ENCODE peak calls at places on chromosomes 13 and 19, in seven cellular contexts. N is esophagus squamous epithelium, U is OCI-LY7, C is ascending aorta, M is cardiac muscle cell, W is mammary epithelial cell, P is thoracic aorta. I is an unnamed sample.

GRCh38 chr13:44884076-44884729 is 105.1 kb downstream of the NUFIP1 start:
- DNase-seq in U (no peak), W (peak), N (no peak), P (no peak), M (no peak), C (no peak), I (no peak)

GRCh38 chr19:46919324-46919723 is 58.5 kb downstream of the ARHGAP35 start:
- DNase-seq in U (no peak), W (peak), C (no peak), M (no peak), P (no peak), N (no peak), I (no peak)

GRCh38 chr13:97266734-97267417 is 44.7 kb downstream of the MBNL2 start:
- DNase-seq in C (no peak), P (no peak), U (no peak), M (no peak), W (no peak), N (no peak), I (no peak)

GRCh38 chr19:56119585-56119978 is 1.5 kb downstream of the ZNF787 start:
- DNase-seq in P (no peak), C (no peak), U (no peak), N (no peak), W (peak), M (no peak), I (no peak)

GRCh38 chr19:17526922-17527321 is 15.5 kb downstream of the PGLS start:
- DNase-seq in P (no peak), M (no peak), W (no peak), C (no peak), U (peak), N (peak), I (peak)

GRCh38 chr13:101916108-101916757 is 463.8 kb downstream of the ITGBL1 start:
- DNase-seq in M (peak), C (no peak), W (peak), P (no peak), U (no peak), N (no peak), I (no peak)

GRCh38 chr13:44221657-44222056 is 152.0 kb upstream of the SERP2 start:
- DNase-seq in U (no peak), P (no peak), M (no peak), W (no peak), N (no peak), C (no peak), I (no peak)

GRCh38 chr19:17831419-17831888 is 10.1 kb upstream of the INSL3 start:
- DNase-seq in C (no peak), W (no peak), M (no peak), N (no peak), P (no peak), U (no peak), I (no peak)

GRCh38 chr13:108835082-108835481 is 205.7 kb downstream of the MYO16 start:
- DNase-seq in U (no peak), M (no peak), P (no peak), C (no peak), W (no peak), N (no peak), I (no peak)

GRCh38 chr13:34128661-34129060 is 310.7 kb downstream of the RFC3 start:
- DNase-seq in M (no peak), C (no peak), P (no peak), U (no peak), W (no peak), N (no peak), I (no peak)

GRCh38 chr13:46521921-46522691 is 30.9 kb upstream of the LRCH1 start:
- DNase-seq in C (no peak), W (no peak), U (no peak), N (no peak), P (no peak), M (no peak), I (no peak)

GRCh38 chr19:18871543-18871942 is 24.4 kb downstream of the CERS1 start:
- DNase-seq in M (no peak), P (no peak), C (no peak), U (no peak), W (no peak), N (no peak), I (no peak)

GRCh38 chr13:111143875-111144540 is 28.9 kb downstream of the ARHGEF7 start:
- DNase-seq in P (no peak), U (no peak), W (no peak), N (no peak), M (no peak), C (no peak), I (no peak)

GRCh38 chr13:48154671-48155070 is 59.8 kb upstream of the MED4 start:
- DNase-seq in N (no peak), W (no peak), U (no peak), C (no peak), P (no peak), M (no peak), I (no peak)

GRCh38 chr19:41705393-41706174 is 2.8 kb upstream of the CEACAM5 start:
- DNase-seq in C (no peak), N (no peak), W (peak), M (no peak), P (no peak), U (peak), I (no peak)

GRCh38 chr19:1882786-1883692 is 2.3 kb downstream of the ABHD17A start:
- DNase-seq in U (no peak), P (no peak), N (no peak), C (no peak), W (no peak), M (no peak), I (no peak)
- H3K4me3 ChIP-seq in U (peak), P (peak), N (peak), C (no peak), W (peak), M (no peak), I (peak)

GRCh38 chr19:48510421-48511268 is 990 bp downstream of the LMTK3 start:
- DNase-seq in P (no peak), M (peak), W (no peak), U (peak), N (no peak), C (no peak), I (peak)
- H3K4me3 ChIP-seq in P (peak), M (peak), W (no peak), U (peak), N (peak), C (peak), I (no peak)

GRCh38 chr13:60162096-60162495 is 1.6 kb downstream of the DIAPH3 start:
- DNase-seq in P (no peak), N (no peak), W (peak), U (no peak), C (no peak), M (no peak), I (no peak)
- H3K4me3 ChIP-seq in P (peak), N (no peak), W (no peak), U (peak), C (no peak), M (peak), I (peak)

GRCh38 chr19:45883881-45884681 is 1.9 kb downstream of the IRF2BP1 start:
- DNase-seq in N (no peak), U (no peak), P (no peak), W (no peak), M (no peak), C (no peak), I (no peak)
- H3K4me3 ChIP-seq in N (no peak), U (peak), P (peak), W (peak), M (no peak), C (peak), I (no peak)

DNA sequence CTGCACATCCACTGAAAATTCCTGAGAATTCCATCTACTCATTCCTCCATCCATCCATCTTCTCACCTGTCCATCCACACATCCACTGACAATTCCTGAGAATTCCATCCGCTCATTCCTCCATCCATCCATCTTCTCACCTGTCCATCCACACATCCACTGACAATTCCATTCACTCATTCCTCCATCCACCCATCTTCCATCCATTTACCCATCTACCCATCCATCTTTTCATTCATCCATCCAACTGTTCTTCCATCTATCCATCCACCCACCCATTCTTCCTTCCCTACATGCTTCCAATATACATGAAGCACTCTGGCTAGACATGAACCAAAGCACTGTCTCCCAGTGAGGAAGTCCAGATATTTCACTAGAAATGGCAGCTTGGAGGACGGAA is 15.6 kb downstream of the TRPM4 start:
- DNase-seq in W (no peak), P (no peak), U (no peak), C (no peak), M (no peak), N (no peak), I (no peak)
- H3K4me3 ChIP-seq in W (no peak), P (no peak), U (no peak), C (no peak), M (no peak), N (no peak), I (no peak)

DNA sequence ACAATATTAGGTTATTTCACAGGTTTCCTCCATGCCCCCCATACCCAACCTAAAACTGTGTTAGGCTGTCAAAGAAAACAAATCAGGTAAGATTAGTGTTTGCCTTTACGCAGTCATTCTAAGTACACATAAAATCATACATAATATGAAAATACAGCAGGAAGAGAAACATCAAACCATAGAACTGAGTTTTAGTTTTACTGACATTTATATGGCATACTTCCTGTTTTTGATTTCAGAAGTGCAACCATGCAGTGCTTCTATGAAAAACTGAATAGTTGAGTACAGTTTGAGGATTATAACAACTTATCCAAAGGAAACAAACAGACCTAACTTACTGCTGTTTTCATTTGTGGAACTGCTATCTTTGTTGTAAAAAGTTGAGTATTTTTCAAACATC is 91.3 kb downstream of the KCNRG start:
- DNase-seq in C (no peak), U (peak), W (no peak), P (no peak), M (no peak), N (no peak), I (peak)
- H3K4me3 ChIP-seq in C (no peak), U (peak), W (no peak), P (no peak), M (no peak), N (no peak), I (no peak)

DNA sequence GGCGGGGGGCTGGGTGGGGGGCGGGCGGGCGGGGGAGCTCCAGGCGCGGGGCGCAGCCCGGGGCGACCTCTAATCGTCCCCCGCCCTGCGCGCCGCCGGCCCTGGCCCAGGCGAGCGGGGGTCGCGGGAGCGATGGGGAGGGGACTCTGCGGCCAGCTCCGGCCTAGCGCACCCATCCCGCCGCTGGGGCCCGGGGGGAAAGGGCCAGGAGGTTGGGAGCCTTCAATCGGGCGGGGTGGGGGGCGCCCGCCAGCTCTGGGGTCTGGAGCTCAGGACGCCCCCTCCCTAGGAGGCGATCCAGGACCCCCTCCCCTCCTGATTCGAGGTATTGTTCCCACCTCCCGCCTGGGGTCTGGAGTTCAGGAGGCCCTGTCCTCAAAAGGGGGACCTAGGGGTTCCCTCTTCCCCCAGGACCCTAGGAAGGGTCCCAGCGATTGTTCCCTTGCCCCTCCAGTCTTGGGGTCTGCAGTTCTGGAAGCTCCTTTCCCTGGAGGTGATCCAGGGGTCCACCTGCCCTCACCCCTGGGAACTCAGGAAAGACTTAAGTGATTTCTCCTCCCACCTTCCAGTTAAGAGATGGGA is 469 bp downstream of the ZNF358 start:
- DNase-seq in P (no peak), C (no peak), M (peak), W (no peak), N (no peak), U (no peak), I (no peak)
- H3K4me3 ChIP-seq in P (peak), C (peak), M (peak), W (peak), N (peak), U (no peak), I (peak)